ENCODE peak calls at places on chromosome 10, in seven cellular contexts. D is GOT3; U is C1 segment of cervical spinal cord; C is psoas muscle; S is activated CD4-positive, alpha-beta T cell treated with anti-CD3 and anti-CD28 coated beads for 4 hours; A is HuH-7.5; R is fibroblast of lung. W is an unnamed sample.

GRCh38 chr10:78614744-78615143 is 454.0 kb upstream of the ZMIZ1 start:
- DNase-seq in S (no peak), R (no peak), U (no peak), D (no peak), A (no peak), C (no peak), W (no peak)

GRCh38 chr10:1363466-1364121 is 307.4 kb downstream of the WDR37 start:
- DNase-seq in S (no peak), R (no peak), D (no peak), U (no peak), A (no peak), C (no peak), W (no peak)

GRCh38 chr10:23512355-23513058 is 73.6 kb downstream of the OTUD1 start:
- DNase-seq in U (no peak), R (peak), C (no peak), D (no peak), S (no peak), A (no peak), W (no peak)

GRCh38 chr10:115653473-115653872 is 560.3 kb downstream of the ATRNL1 start:
- DNase-seq in U (no peak), A (peak), C (no peak), S (no peak), R (no peak), D (no peak), W (no peak)

GRCh38 chr10:21184216-21184615 is 287.1 kb upstream of the NEBL start:
- DNase-seq in C (no peak), R (peak), D (no peak), A (no peak), U (no peak), S (no peak), W (peak)

GRCh38 chr10:12594448-12594944 is 245.1 kb downstream of the CAMK1D start:
- DNase-seq in C (no peak), S (no peak), R (no peak), U (no peak), D (no peak), A (no peak), W (no peak)

GRCh38 chr10:85231534-85232270 is 903.3 kb downstream of the CCSER2 start:
- DNase-seq in S (no peak), D (no peak), A (no peak), U (no peak), C (no peak), R (no peak), W (no peak)

GRCh38 chr10:80539421-80539999 is 1.8 kb downstream of the SH2D4B start:
- DNase-seq in A (no peak), R (no peak), D (no peak), S (no peak), C (no peak), U (no peak), W (no peak)

GRCh38 chr10:7333995-7334964 is 76.6 kb downstream of the SFMBT2 start:
- DNase-seq in D (no peak), R (peak), C (no peak), S (no peak), U (no peak), A (no peak), W (peak)

GRCh38 chr10:10817609-10818008 is 200.1 kb upstream of the CELF2 start:
- DNase-seq in C (no peak), S (no peak), U (no peak), D (no peak), A (no peak), R (no peak), W (no peak)

GRCh38 chr10:128994598-128995143 is 472.4 kb upstream of the MGMT start:
- DNase-seq in S (no peak), R (no peak), U (no peak), C (no peak), A (no peak), D (no peak), W (no peak)

GRCh38 chr10:122258136-122259074 is 12.7 kb upstream of the BTBD16 start:
- DNase-seq in C (no peak), R (peak), U (no peak), D (no peak), A (no peak), S (no peak), W (peak)

GRCh38 chr10:50788951-50789904 is 49.5 kb downstream of the ASAH2B start:
- DNase-seq in C (no peak), U (no peak), A (peak), D (no peak), S (no peak), R (peak), W (peak)

GRCh38 chr10:68987611-68988010 is 992 bp upstream of the KIFBP start:
- DNase-seq in S (no peak), R (no peak), D (no peak), C (no peak), U (no peak), A (no peak), W (no peak)

GRCh38 chr10:94066411-94066810 is 72.7 kb downstream of the PLCE1 start:
- DNase-seq in S (no peak), C (no peak), R (peak), D (no peak), U (no peak), A (no peak), W (peak)

GRCh38 chr10:123741146-123741545 is 75.0 kb downstream of the GPR26 start:
- DNase-seq in A (no peak), S (no peak), C (no peak), U (no peak), D (no peak), R (no peak), W (no peak)

GRCh38 chr10:30056767-30057355 is 2.5 kb downstream of the JCAD start:
- DNase-seq in C (no peak), D (no peak), A (no peak), S (no peak), U (no peak), R (no peak), W (no peak)

GRCh38 chr10:24519950-24520349 is 203.7 kb downstream of the ARHGAP21 start:
- DNase-seq in S (peak), U (no peak), C (no peak), A (no peak), R (no peak), D (no peak), W (no peak)

GRCh38 chr10:104582604-104582951 is 58.5 kb upstream of the SORCS3 start:
- DNase-seq in D (no peak), C (no peak), S (no peak), A (no peak), R (no peak), U (no peak), W (no peak)

GRCh38 chr10:85557077-85557476 is 809.5 kb downstream of the GRID1 start:
- DNase-seq in U (no peak), D (no peak), R (peak), A (no peak), C (no peak), S (no peak), W (no peak)

W was measured in cardiac muscle cell.